ENCODE peak calls at places on chromosomes 5 and 9, in seven cellular contexts. K is heart left ventricle, C is suprapubic skin, Y is body of pancreas, P is transverse colon, L is stomach, X is IMR-90. A is an unnamed sample.

GRCh38 chr5:50856720-50857119 is 190.3 kb downstream of the PARP8 start:
- DNase-seq in K (no peak), C (no peak), Y (no peak), P (no peak), L (no peak), X (no peak), A (no peak)

GRCh38 chr9:97903168-97903567 is 19.1 kb downstream of the TRMO start:
- DNase-seq in K (no peak), C (no peak), Y (no peak), P (no peak), L (no peak), X (no peak), A (no peak)

GRCh38 chr9:133495327-133496293 is 16.7 kb upstream of the SLC2A6 start:
- DNase-seq in K (peak), C (no peak), Y (no peak), P (no peak), L (no peak), X (no peak), A (no peak)

GRCh38 chr5:79886456-79886855 is 104.6 kb downstream of the MTX3 start:
- DNase-seq in K (no peak), C (no peak), Y (no peak), P (no peak), L (no peak), X (no peak), A (no peak)

GRCh38 chr9:16515879-16516289 is 354.6 kb downstream of the BNC2 start:
- DNase-seq in K (no peak), C (no peak), Y (no peak), P (no peak), L (no peak), X (peak), A (no peak)

GRCh38 chr9:113463418-113464285 is at the start of gene RGS3:
- DNase-seq in K (peak), C (no peak), Y (peak), P (peak), L (peak), X (no peak), A (peak)

GRCh38 chr5:160230686-160231527 is 1.6 kb downstream of the FABP6 start:
- DNase-seq in K (no peak), C (no peak), Y (peak), P (no peak), L (no peak), X (peak), A (no peak)

GRCh38 chr5:134008257-134008749 is 3.5 kb upstream of the VDAC1 start:
- DNase-seq in K (no peak), C (no peak), Y (no peak), P (no peak), L (no peak), X (no peak), A (no peak)

GRCh38 chr9:130490981-130491380 is 46.2 kb downstream of the ASS1 start:
- DNase-seq in K (no peak), C (no peak), Y (no peak), P (no peak), L (no peak), X (no peak), A (no peak)

GRCh38 chr9:6219040-6219439 is 3.4 kb downstream of the IL33 start:
- DNase-seq in K (no peak), C (no peak), Y (no peak), P (no peak), L (no peak), X (no peak), A (no peak)

GRCh38 chr5:150399158-150400019 is 13.3 kb downstream of the CD74 start:
- DNase-seq in K (peak), C (no peak), Y (no peak), P (no peak), L (no peak), X (peak), A (peak)

GRCh38 chr9:120868676-120869359 is 8.2 kb downstream of the PHF19 start:
- DNase-seq in K (peak), C (peak), Y (peak), P (peak), L (peak), X (peak), A (peak)

GRCh38 chr5:7659420-7659819 is 191.5 kb downstream of the CFAP90 start:
- DNase-seq in K (no peak), C (no peak), Y (no peak), P (no peak), L (no peak), X (no peak), A (no peak)

GRCh38 chr5:56816546-56817081 is 1.3 kb downstream of the MAP3K1 start:
- DNase-seq in K (peak), C (peak), Y (peak), P (peak), L (peak), X (peak), A (peak)

GRCh38 chr5:130923543-130924159 is 241.4 kb downstream of the HINT1 start:
- DNase-seq in K (no peak), C (no peak), Y (no peak), P (no peak), L (no peak), X (no peak), A (no peak)

GRCh38 chr9:123834218-123834906 is 95.6 kb downstream of the DENND1A start:
- DNase-seq in K (no peak), C (no peak), Y (no peak), P (no peak), L (no peak), X (peak), A (no peak)

GRCh38 chr5:148033138-148033537 is 30.6 kb upstream of the SPINK5 start:
- DNase-seq in K (no peak), C (no peak), Y (no peak), P (no peak), L (no peak), X (no peak), A (no peak)

DNA sequence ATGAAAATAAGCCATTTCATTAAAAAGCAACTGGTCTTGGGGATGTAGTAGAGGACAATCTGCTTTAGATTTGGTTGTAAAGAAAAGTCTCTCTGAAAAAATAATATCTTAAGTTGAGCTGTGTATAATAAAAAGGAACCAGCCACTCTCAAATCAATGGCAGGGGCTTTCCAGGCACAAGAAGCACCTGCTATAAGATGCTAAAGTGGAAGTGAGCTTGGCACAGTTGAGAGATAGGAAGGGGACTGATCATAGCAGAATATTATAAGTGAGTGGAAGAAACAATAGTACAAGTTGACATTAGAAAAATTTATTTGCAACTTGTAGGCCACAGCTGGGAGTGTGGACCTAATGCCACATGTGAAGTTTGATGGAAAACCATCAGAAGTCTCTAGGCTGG is 28.1 kb upstream of the SPINK5 start:
- DNase-seq in K (no peak), C (no peak), Y (no peak), P (no peak), L (no peak), X (no peak), A (no peak)
- TF ChIP-seq POLR2A in K (no peak), C (no peak), Y (no peak), P (no peak), L (no peak), X (no peak), A (no peak)

DNA sequence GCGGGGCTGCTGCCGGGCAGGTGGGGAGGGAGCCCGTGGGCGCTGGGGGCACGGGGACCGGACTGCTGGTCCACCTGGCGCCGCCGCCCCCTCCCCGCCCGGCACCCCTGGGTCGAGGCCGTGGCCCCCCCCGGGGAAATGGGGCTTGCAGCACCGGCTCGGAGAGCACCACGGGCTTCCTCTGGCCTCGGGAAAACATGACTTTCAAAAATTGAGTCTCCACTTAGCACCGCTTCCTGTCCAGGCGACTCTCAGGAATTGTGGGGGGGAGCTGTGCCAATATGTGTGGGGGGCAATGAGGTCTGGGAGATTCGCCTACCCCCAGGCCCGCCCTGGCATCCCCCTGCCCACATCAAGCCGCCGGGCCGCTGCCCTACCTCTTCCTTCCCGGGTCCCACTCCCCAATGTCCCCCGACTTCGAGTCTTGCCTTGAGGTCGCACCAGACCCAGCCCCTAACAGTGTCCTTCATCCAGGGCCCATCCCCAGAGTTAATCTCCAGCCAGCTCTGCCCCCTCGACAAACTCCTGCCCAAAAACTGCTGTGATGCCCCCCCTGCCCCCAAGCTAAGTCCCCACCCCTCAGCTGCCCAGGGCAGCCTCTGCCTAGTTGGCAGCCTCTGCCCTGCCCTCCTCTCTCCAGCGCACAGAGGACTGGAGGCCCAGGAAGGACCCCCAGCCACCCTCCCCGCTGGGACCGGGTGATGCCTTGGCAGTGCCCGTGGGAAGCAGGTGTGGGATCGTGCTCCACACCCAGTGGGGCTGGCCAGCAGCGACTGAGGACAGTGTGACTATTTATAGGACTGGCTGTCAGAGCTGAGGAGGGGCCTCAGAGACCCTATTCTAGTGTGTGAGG is 3.9 kb downstream of the EGFL7 start:
- DNase-seq in K (no peak), C (no peak), Y (no peak), P (no peak), L (no peak), X (no peak), A (no peak)
- TF ChIP-seq POLR2A in K (no peak), C (no peak), Y (no peak), P (no peak), L (no peak), X (no peak), A (no peak)

DNA sequence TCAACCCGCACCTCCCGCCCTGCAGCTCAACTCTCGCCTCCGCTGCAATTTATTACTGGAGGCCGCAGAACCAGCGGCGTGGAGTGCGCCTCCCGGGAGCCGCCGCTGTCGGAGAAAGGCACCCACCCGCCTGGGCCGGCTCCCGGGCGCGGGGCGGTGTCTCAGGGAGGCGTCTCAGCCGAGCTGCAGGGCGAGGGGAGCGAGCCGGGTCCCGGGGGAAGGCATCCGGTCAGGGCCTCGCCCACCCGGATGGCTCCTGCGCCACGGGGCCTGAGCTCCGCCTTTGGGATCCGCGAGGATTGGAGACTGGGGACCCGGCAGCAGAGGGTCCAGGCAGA is 32.9 kb downstream of the TSPAN17 start:
- DNase-seq in K (no peak), C (no peak), Y (no peak), P (no peak), L (no peak), X (no peak), A (no peak)
- TF ChIP-seq POLR2A in K (no peak), C (no peak), Y (no peak), P (no peak), L (no peak), X (no peak), A (no peak)

GRCh38 chr9:105554042-105554441 is 3.9 kb upstream of the FKTN start:
- DNase-seq in K (peak), C (no peak), Y (peak), P (no peak), L (no peak), X (peak), A (no peak)

DNA sequence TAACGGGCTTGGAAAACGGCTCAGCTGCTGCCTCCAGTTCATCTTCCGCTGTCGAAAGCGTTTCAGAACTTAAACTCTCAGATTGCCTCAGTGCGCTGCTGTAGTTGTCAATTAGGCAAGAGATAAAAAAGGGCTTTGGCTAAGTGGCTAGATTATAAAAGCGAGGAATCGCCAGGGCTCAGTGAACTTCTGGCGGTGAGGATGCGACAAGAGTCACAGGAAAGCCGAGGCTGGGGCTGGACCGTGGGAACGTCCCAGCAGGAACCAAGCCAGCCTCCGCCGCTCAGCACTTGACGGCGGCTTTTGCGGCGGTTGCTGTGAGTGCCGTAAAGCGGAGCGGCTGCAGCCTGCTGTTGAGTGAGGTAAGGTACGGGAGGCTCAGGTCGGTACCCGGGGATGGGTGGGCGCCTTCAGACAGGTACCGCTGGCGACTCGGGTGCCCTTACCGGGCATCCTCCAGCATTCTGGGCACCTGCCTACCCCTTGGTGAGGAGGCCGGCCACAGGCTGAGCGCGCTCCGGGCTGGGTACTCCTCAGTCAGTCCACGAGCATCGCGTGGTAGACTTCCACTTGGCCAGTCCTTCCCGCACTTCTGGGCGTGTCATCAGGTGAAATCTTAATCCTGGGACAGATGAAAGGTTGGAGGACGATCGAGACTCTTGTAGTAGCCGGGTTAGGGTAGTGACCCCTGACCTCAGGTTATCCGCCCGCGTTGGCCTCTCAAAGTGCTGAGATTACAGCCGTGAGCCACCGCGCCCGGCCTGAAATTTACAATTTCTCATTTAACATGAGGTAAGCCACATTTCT is at the start of gene FKTN:
- DNase-seq in K (peak), C (peak), Y (peak), P (peak), L (peak), X (peak), A (peak)
- TF ChIP-seq POLR2A in K (no peak), C (no peak), Y (no peak), P (peak), L (no peak), X (no peak), A (peak)

DNA sequence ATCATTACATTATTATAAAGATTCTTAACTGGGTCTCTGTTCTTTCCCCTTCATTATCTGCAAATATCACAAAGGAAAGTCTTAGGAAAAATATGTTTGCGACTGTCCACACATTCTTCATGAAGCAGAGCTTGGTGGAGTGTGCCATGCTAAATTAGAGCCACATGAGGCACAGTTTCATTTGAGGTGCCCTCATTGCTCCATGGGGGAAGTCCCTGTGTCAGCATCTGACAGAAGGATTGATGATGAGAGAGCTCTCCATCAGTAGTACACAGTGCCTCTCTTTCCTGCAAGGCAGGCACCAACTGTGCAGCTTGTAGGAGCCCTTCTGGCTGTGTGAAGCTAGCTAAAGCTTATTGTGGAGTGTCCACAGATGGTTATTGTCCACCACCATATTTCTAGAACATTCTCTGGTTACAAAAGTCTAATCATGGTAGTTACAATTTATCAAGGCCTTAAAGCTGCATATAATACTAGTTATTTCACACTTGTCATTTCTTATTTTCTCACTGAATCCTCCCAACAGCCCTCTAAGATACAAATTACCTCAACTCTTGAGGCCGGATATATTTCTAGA is 63.9 kb downstream of the C9orf152 start:
- DNase-seq in K (no peak), C (no peak), Y (no peak), P (peak), L (no peak), X (no peak), A (no peak)
- TF ChIP-seq POLR2A in K (no peak), C (no peak), Y (no peak), P (no peak), L (no peak), X (no peak), A (no peak)